ENCODE peak calls at places on chromosome 5, in six cellular contexts. Z, C, E, R, F and N are unnamed samples.
A peak's percentile ranks its signal among the peaks of the same experiment; 100 is the strongest.

GRCh38 chr5:126866837-126867236 is 89.9 kb downstream of the LMNB1 start:
- DNase-seq in Z (no peak), C (no peak), E (no peak), R (no peak), F (no peak), N (no peak)

GRCh38 chr5:77379558-77380061 is 112.5 kb downstream of the WDR41 start:
- DNase-seq in Z (no peak), C (no peak), E (no peak), R (no peak), F (no peak), N (no peak)

GRCh38 chr5:128881609-128882008 is 83.7 kb upstream of the SLC27A6 start:
- DNase-seq in Z (no peak), C (no peak), E (no peak), R (no peak), F (no peak), N (no peak)

GRCh38 chr5:180390441-180391190 is 37.5 kb upstream of the GFPT2 start:
- DNase-seq in Z (no peak), C (peak; percentile 30), E (peak; percentile 47), R (no peak), F (no peak), N (no peak)

GRCh38 chr5:143197260-143197656 is 206.2 kb downstream of the NR3C1 start:
- DNase-seq in Z (no peak), C (no peak), E (no peak), R (no peak), F (no peak), N (no peak)

GRCh38 chr5:72584466-72584865 is 77.3 kb upstream of the ZNF366 start:
- DNase-seq in Z (no peak), C (peak; percentile 16), E (no peak), R (no peak), F (no peak), N (no peak)

GRCh38 chr5:158174918-158175663 is 316.1 kb upstream of the CLINT1 start:
- DNase-seq in Z (peak; percentile 84), C (peak; percentile 59), E (peak; percentile 76), R (peak; percentile 32), F (peak; percentile 77), N (peak; percentile 88)

GRCh38 chr5:59785701-59786100 is 107.8 kb downstream of the PDE4D start:
- DNase-seq in Z (no peak), C (no peak), E (no peak), R (no peak), F (no peak), N (no peak)

GRCh38 chr5:135504376-135504775 is 31.4 kb downstream of the NEUROG1 start:
- DNase-seq in Z (no peak), C (no peak), E (no peak), R (no peak), F (no peak), N (no peak)

GRCh38 chr5:39520232-39520572 is 95.4 kb upstream of the DAB2 start:
- DNase-seq in Z (no peak), C (peak; percentile 29), E (no peak), R (no peak), F (no peak), N (no peak)

GRCh38 chr5:78550891-78551290 is 97.7 kb downstream of the LHFPL2 start:
- DNase-seq in Z (no peak), C (no peak), E (no peak), R (no peak), F (no peak), N (no peak)

GRCh38 chr5:139696894-139697658 is 48.9 kb downstream of the CXXC5 start:
- DNase-seq in Z (peak; percentile 91), C (peak; percentile 35), E (peak; percentile 82), R (peak; percentile 70), F (peak; percentile 59), N (peak; percentile 79)

GRCh38 chr5:124461110-124461509 is 285.3 kb downstream of the ZNF608 start:
- DNase-seq in Z (no peak), C (no peak), E (no peak), R (no peak), F (no peak), N (no peak)

GRCh38 chr5:66869347-66869746 is 273.2 kb downstream of the MAST4 start:
- DNase-seq in Z (no peak), C (no peak), E (no peak), R (no peak), F (no peak), N (no peak)

GRCh38 chr5:10856071-10856470 is 95.0 kb upstream of the DAP start:
- DNase-seq in Z (no peak), C (no peak), E (no peak), R (no peak), F (no peak), N (no peak)

GRCh38 chr5:134345996-134346395 is 21.0 kb downstream of the CDKL3 start:
- DNase-seq in Z (no peak), C (no peak), E (no peak), R (no peak), F (no peak), N (no peak)

GRCh38 chr5:135718151-135718550 is 116.3 kb upstream of the SLC25A48 start:
- DNase-seq in Z (no peak), C (peak; percentile 36), E (no peak), R (no peak), F (no peak), N (no peak)

GRCh38 chr5:140165101-140165920 is 9.7 kb upstream of the CYSTM1 start:
- DNase-seq in Z (no peak), C (peak; percentile 15), E (no peak), R (no peak), F (peak; percentile 80), N (no peak)

GRCh38 chr5:127595484-127596368 is 53.2 kb upstream of the CTXN3 start:
- DNase-seq in Z (no peak), C (no peak), E (no peak), R (no peak), F (no peak), N (no peak)

GRCh38 chr5:169003721-169004481 is 297.0 kb downstream of the SLIT3 start:
- DNase-seq in Z (no peak), C (peak; percentile 33), E (peak; percentile 72), R (no peak), F (no peak), N (peak; percentile 74)

GRCh38 chr5:123785160-123786001 is 273.4 kb downstream of the CSNK1G3 start:
- DNase-seq in Z (no peak), C (no peak), E (peak; percentile 27), R (no peak), F (peak; percentile 11), N (no peak)

GRCh38 chr5:15992918-15993317 is 186.7 kb downstream of the MARCHF11 start:
- DNase-seq in Z (no peak), C (peak; percentile 27), E (no peak), R (no peak), F (no peak), N (no peak)
- TF ChIP-seq CTCF in Z (no peak), C (no peak), E (peak; percentile 28), R (no peak), F (no peak), N (no peak)

GRCh38 chr5:7871560-7872113 is 2.7 kb downstream of the MTRR start:
- DNase-seq in Z (no peak), C (no peak), E (no peak), R (no peak), F (peak; percentile 24), N (no peak)
- H3K4me1 ChIP-seq in Z (peaks cover 33% of the 10 kb centered on the region), C (peaks cover 33% of the 10 kb centered on the region), E (no peaks in the 10 kb centered on the region), R (peaks cover 53% of the 10 kb centered on the region), F (peaks cover 50% of the 10 kb centered on the region), N (peaks cover 3% of the 10 kb centered on the region)

GRCh38 chr5:146849694-146850093 is 28.9 kb downstream of the PPP2R2B start:
- DNase-seq in Z (no peak), C (no peak), E (no peak), R (no peak), F (no peak), N (no peak)
- TF ChIP-seq EP300 in Z (no peak), C (no peak), E (no peak), R (no peak), F (no peak), N (no peak)

DNA sequence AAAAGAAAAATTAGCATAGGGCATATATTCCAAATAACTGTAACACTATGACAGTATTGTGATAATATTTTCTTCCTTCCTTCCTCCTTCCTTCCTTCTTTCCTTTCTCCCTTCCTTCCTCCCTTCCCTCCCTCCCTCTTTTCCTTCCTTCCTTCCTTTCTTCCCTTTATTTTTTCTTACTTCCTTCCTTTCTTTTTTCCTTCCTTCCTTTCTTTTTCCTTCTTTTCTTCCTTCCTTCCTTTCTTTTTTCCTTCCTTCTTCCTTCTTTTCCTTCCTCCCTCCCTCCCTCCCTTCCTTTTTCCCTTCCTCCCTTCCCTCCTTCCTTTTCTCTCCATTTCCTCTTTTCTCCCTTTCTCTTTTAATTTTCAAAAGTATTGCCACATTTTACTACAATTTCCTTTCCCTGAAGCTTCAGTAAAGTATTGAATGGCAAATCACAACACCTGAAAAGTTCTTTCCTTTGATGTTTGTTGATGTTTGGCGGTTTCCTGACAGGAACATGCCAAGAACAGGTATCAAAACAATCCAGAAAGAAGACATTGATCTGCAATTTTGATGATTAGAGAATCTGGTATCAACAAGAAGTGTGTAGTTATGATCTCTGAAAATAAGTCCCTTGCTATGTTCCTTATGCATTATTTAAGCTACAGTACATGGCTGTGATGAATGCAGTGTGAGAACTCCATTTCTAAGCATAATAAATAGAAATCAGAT is 253.1 kb upstream of the EDIL3 start:
- DNase-seq in Z (no peak), C (no peak), E (no peak), R (no peak), F (no peak), N (no peak)
- TF ChIP-seq CTCF in Z (no peak), C (no peak), E (no peak), R (no peak), F (no peak), N (no peak)

DNA sequence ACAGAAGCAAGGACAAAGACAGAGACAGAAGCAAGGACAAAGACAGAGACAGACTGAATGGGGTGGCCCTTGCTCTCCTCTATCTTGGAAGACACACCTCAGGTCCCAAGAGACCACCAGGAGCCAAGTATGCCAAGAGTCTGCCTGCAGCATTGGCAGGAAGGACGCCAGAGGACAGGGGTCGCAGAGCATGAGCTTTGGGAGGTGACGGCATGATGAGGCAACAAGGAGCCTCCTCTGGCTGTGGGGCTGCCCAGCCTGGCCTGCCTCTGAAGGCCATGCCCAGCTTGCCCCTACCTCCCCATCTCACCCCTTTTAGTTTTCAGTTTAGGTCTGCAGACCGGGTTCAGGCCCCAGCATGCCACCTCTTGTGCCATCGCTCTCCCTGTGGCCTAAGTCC is 17.6 kb downstream of the PDGFRB start:
- DNase-seq in Z (no peak), C (no peak), E (no peak), R (peak; percentile 37), F (no peak), N (peak; percentile 57)
- H3K4me1 ChIP-seq in Z (peaks cover 67% of the 10 kb centered on the region), C (peaks cover 52% of the 10 kb centered on the region), E (peaks cover 52% of the 10 kb centered on the region), R (peaks cover 90% of the 10 kb centered on the region), F (peaks cover 60% of the 10 kb centered on the region), N (peaks cover 61% of the 10 kb centered on the region)

DNA sequence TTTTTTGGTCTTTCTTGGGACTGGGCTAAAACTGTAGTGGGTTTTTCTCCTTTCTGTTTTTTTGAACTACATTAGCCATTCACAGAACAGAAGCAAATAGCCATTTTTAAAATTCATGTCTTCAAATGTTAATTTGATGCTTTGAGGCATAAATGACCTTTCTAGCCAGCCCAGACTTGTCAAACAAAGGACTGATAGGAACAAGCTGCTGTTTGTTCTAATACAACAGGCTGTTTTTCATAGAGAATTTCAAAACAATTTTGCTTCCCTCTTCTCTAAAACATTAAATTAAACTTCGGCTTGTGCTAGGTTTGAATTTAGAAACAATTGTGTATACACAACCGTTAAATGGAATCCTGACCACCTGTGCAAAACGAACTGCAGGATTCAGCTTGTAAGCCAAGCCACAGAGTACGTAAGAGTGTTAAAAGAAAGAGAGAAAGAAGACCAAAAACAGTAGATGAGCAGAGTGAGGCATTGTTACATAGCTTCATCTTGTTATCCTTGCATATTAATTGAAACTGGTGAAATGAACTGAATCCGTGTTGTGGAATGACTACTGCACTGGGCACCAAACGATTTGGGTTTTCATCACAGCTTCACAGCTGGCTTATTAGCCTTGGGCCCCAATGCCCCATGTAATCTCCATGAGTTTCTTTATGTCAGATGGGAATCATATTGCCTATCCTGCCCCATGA is 100.0 kb downstream of the ZSWIM6 start:
- DNase-seq in Z (no peak), C (no peak), E (no peak), R (no peak), F (no peak), N (peak; percentile 51)
- TF ChIP-seq EP300 in Z (no peak), C (no peak), E (no peak), R (no peak), F (no peak), N (no peak)